ENCODE peak calls at places on chromosomes 2 and 18, in eight cellular contexts. F, D, R, B, J, G, U and C are unnamed samples.

GRCh38 chr2:165793161-165793778 is 777 bp downstream of the GALNT3 start:
- DNase-seq in F (no peak), R (no peak), U (peak; percentile 19), D (no peak), G (peak; percentile 81), J (no peak), B (peak; percentile 38), C (no peak)

GRCh38 chr2:498493-499178 is 178.6 kb downstream of the TMEM18 start:
- DNase-seq in G (no peak), B (no peak), F (no peak), U (no peak), J (no peak), R (no peak), D (no peak), C (no peak)

GRCh38 chr2:146540271-146540932 is 1304.4 kb upstream of the ACVR2A start:
- DNase-seq in F (no peak), R (no peak), G (no peak), D (no peak), B (no peak), U (no peak), J (no peak), C (no peak)

GRCh38 chr18:78659748-78660147 is 319.9 kb upstream of the SALL3 start:
- DNase-seq in R (no peak), J (no peak), F (no peak), G (no peak), U (no peak), D (peak; percentile 46), B (no peak), C (no peak)

GRCh38 chr2:68435605-68436004 is 31.5 kb downstream of the FBXO48 start:
- DNase-seq in J (no peak), D (no peak), B (no peak), G (no peak), R (no peak), U (peak; percentile 21), F (no peak), C (no peak)

GRCh38 chr2:163132850-163133249 is 294.3 kb upstream of the KCNH7 start:
- DNase-seq in D (no peak), G (peak; percentile 6), J (no peak), B (no peak), F (no peak), R (no peak), U (peak; percentile 1), C (no peak)

GRCh38 chr18:50240083-50240563 is 26.2 kb downstream of the CFAP53 start:
- DNase-seq in R (no peak), J (no peak), G (peak; percentile 67), B (no peak), F (no peak), D (no peak), U (no peak), C (no peak)

GRCh38 chr2:232014681-232015080 is 53.2 kb downstream of the DIS3L2 start:
- DNase-seq in B (no peak), J (no peak), U (no peak), F (no peak), D (no peak), G (no peak), R (no peak), C (no peak)

GRCh38 chr2:239779592-239779983 is 245.6 kb downstream of the NDUFA10 start:
- DNase-seq in U (no peak), B (peak; percentile 30), J (no peak), D (peak; percentile 2), R (no peak), F (no peak), G (no peak), C (no peak)

GRCh38 chr2:174003635-174004310 is 38.6 kb upstream of the SP3 start:
- DNase-seq in G (no peak), F (no peak), B (no peak), D (no peak), J (no peak), R (no peak), U (peak; percentile 57), C (no peak)

GRCh38 chr2:157897106-157897971 is 21.2 kb upstream of the ACVR1 start:
- DNase-seq in J (peak; percentile 5), B (no peak), F (peak; percentile 42), G (no peak), U (no peak), D (no peak), R (peak; percentile 9), C (no peak)

GRCh38 chr2:3399829-3400228 is 20.3 kb downstream of the TRAPPC12 start:
- DNase-seq in G (no peak), J (no peak), U (peak; percentile 46), F (no peak), D (peak; percentile 77), R (no peak), B (no peak), C (no peak)

GRCh38 chr2:150204449-150204848 is 283.0 kb downstream of the RND3 start:
- DNase-seq in G (peak; percentile 73), U (peak; percentile 89), B (no peak), R (no peak), F (no peak), J (no peak), D (no peak), C (no peak)

GRCh38 chr2:195818521-195818920 is 161.5 kb downstream of the SLC39A10 start:
- DNase-seq in D (no peak), R (no peak), U (peak; percentile 89), F (no peak), J (no peak), G (no peak), B (no peak), C (no peak)